ENCODE peak calls at places on chromosomes 4 and X, in four cellular contexts. J is Right ventricle myocardium superior, Z is cardiac muscle cell, Q is suprapubic skin. K is an unnamed sample.

GRCh38 chrX:44459501-44459900 is 83.2 kb downstream of the FUNDC1 start:
- DNase-seq in J (no peak), Z (no peak), Q (no peak), K (no peak)

GRCh38 chrX:40809210-40809609 is 73.9 kb upstream of the MED14 start:
- DNase-seq in J (no peak), Z (no peak), Q (no peak), K (no peak)

GRCh38 chrX:64867217-64867616 is 109.0 kb downstream of the ZC4H2 start:
- DNase-seq in J (no peak), Z (no peak), Q (no peak), K (no peak)

GRCh38 chrX:152154050-152154449 is 15.7 kb upstream of the MAGEA10 start:
- DNase-seq in J (no peak), Z (no peak), Q (no peak), K (no peak)

GRCh38 chrX:44935640-44936039 is 62.7 kb downstream of the KDM6A start:
- DNase-seq in J (no peak), Z (no peak), Q (no peak), K (no peak)

GRCh38 chrX:86171366-86171765 is 23.1 kb downstream of the DACH2 start:
- DNase-seq in J (no peak), Z (peak), Q (no peak), K (no peak)

GRCh38 chrX:9988762-9989161 is 21.6 kb downstream of the CLDN34 start:
- DNase-seq in J (no peak), Z (no peak), Q (no peak), K (no peak)

GRCh38 chr4:158314756-158315487 is 104.6 kb downstream of the TMEM144 start:
- DNase-seq in J (no peak), Z (peak), Q (no peak), K (no peak)

GRCh38 chr4:111537861-111538260 is 607.4 kb upstream of the FAM241A start:
- DNase-seq in J (no peak), Z (peak), Q (no peak), K (no peak)

GRCh38 chrX:22748093-22748999 is 251.4 kb upstream of the DDX53 start:
- DNase-seq in J (peak), Z (peak), Q (no peak), K (peak)

K was measured in neuronal stem cell.